ENCODE peak calls at places on chromosomes 2 and 18, in eight cellular contexts. S, I, Q, C, B, A, J and Z are unnamed samples.

GRCh38 chr2:191304939-191305875 is 60.0 kb downstream of the MYO1B start:
- DNase-seq in I (no peak), A (no peak), S (no peak), B (no peak), J (peak), C (no peak), Q (no peak), Z (no peak)

GRCh38 chr2:44920751-44921150 is 20.8 kb upstream of the SIX3 start:
- DNase-seq in S (no peak), J (no peak), A (no peak), C (no peak), Q (no peak), I (no peak), B (no peak), Z (no peak)

GRCh38 chr18:36460854-36461253 is 163.3 kb downstream of the FHOD3 start:
- DNase-seq in B (no peak), J (no peak), S (no peak), C (no peak), I (no peak), Q (no peak), A (no peak), Z (no peak)

GRCh38 chr2:109324859-109325258 is 195.9 kb downstream of the SH3RF3 start:
- DNase-seq in I (no peak), J (peak), S (peak), B (no peak), C (peak), Q (no peak), A (no peak), Z (no peak)

GRCh38 chr2:238106339-238106697 is 6.2 kb downstream of the ESPNL start:
- DNase-seq in I (no peak), J (no peak), Q (no peak), C (no peak), A (no peak), B (no peak), S (no peak), Z (no peak)

GRCh38 chr2:189641047-189641446 is 20.2 kb upstream of the ASNSD1 start:
- DNase-seq in Q (no peak), A (no peak), C (no peak), B (no peak), I (no peak), J (no peak), S (no peak), Z (no peak)

GRCh38 chr2:84175340-84175739 is 283.7 kb downstream of the SUCLG1 start:
- DNase-seq in S (no peak), J (no peak), B (no peak), C (no peak), Q (no peak), I (no peak), A (no peak), Z (no peak)

GRCh38 chr2:181459646-181460045 is 2.5 kb downstream of the ITGA4 start:
- DNase-seq in C (no peak), J (peak), I (no peak), Q (no peak), B (no peak), A (no peak), S (no peak), Z (no peak)

GRCh38 chr2:158740127-158740526 is 55.0 kb upstream of the DAPL1 start:
- DNase-seq in A (no peak), Q (peak), S (no peak), B (no peak), J (no peak), C (no peak), I (no peak), Z (no peak)

GRCh38 chr2:105812180-105813044 is 67.7 kb downstream of the NCK2 start:
- DNase-seq in Q (no peak), I (no peak), J (peak), B (no peak), A (no peak), C (no peak), S (no peak), Z (peak)

GRCh38 chr18:59918320-59918755 is 18.5 kb downstream of the PMAIP1 start:
- DNase-seq in I (no peak), A (no peak), Q (peak), C (peak), B (no peak), J (peak), S (no peak), Z (peak)

GRCh38 chr2:3523551-3524041 is 4.3 kb upstream of the ADI1 start:
- DNase-seq in J (peak), B (no peak), A (no peak), C (peak), Q (no peak), S (no peak), I (no peak), Z (no peak)

GRCh38 chr2:229835601-229836283 is 86.1 kb downstream of the TRIP12 start:
- DNase-seq in I (no peak), Q (no peak), C (no peak), S (no peak), A (peak), J (no peak), B (no peak), Z (no peak)

GRCh38 chr2:189142893-189143759 is 36.4 kb downstream of the COL5A2 start:
- DNase-seq in J (peak), Q (peak), B (peak), A (peak), S (no peak), I (peak), C (no peak), Z (peak)

GRCh38 chr2:152236191-152236925 is 60.8 kb upstream of the STAM2 start:
- DNase-seq in I (no peak), Q (no peak), B (no peak), J (no peak), C (no peak), S (no peak), A (no peak), Z (no peak)

GRCh38 chr18:9086624-9087023 is 15.9 kb upstream of the NDUFV2 start:
- DNase-seq in A (no peak), Q (no peak), B (no peak), C (no peak), S (no peak), I (no peak), J (no peak), Z (no peak)

GRCh38 chr2:111209045-111209514 is 88.4 kb downstream of the BCL2L11 start:
- DNase-seq in J (no peak), B (no peak), A (no peak), Q (peak), S (no peak), C (no peak), I (no peak), Z (no peak)

GRCh38 chr2:46193855-46194254 is 103.4 kb upstream of the EPAS1 start:
- DNase-seq in S (no peak), Q (no peak), J (no peak), C (no peak), B (no peak), I (no peak), A (no peak), Z (no peak)

GRCh38 chr2:9741110-9741509 is 102.2 kb upstream of the TAF1B start:
- DNase-seq in S (no peak), J (no peak), Q (no peak), B (no peak), C (no peak), A (no peak), I (no peak), Z (no peak)

GRCh38 chr2:40165503-40165867 is 286.4 kb downstream of the SLC8A1 start:
- DNase-seq in Q (no peak), S (no peak), C (no peak), A (no peak), J (no peak), B (no peak), I (no peak), Z (no peak)

GRCh38 chr2:237697586-237698337 is 70.4 kb downstream of the LRRFIP1 start:
- DNase-seq in J (no peak), Q (no peak), S (no peak), C (no peak), A (no peak), I (no peak), B (no peak), Z (no peak)